ENCODE peak calls at places on chromosomes 13 and 19, in ten cellular contexts. Q, T, H, W, J, D, B, M, Y and L are unnamed samples.

GRCh38 chr13:112117955-112118302 is 51.0 kb downstream of the SOX1 start:
- DNase-seq in W (no peak), T (no peak), D (no peak), Q (no peak), M (no peak), B (no peak), Y (no peak), H (no peak), J (no peak), L (no peak)

GRCh38 chr13:108895220-108895704 is 265.9 kb downstream of the MYO16 start:
- DNase-seq in H (no peak), Q (peak; percentile 63), T (no peak), J (no peak), M (peak; percentile 52), W (no peak), D (peak; percentile 71), B (no peak), Y (no peak), L (no peak)

GRCh38 chr19:33275559-33275932 is 26.8 kb downstream of the CEBPA start:
- DNase-seq in Q (no peak), D (no peak), J (no peak), B (no peak), H (no peak), Y (no peak), W (no peak), T (no peak), M (no peak), L (no peak)

GRCh38 chr13:113149711-113150544 is 8.5 kb upstream of the PROZ start:
- DNase-seq in H (no peak), J (no peak), D (no peak), W (no peak), M (no peak), Q (no peak), Y (peak; percentile 22), T (no peak), B (no peak), L (no peak)

GRCh38 chr13:53200498-53201453 is 172.2 kb downstream of the OLFM4 start:
- DNase-seq in Y (peak; percentile 53), Q (peak; percentile 93), M (no peak), T (peak; percentile 69), D (peak; percentile 19), H (peak; percentile 94), W (peak; percentile 39), J (peak; percentile 23), B (no peak), L (no peak)

GRCh38 chr13:94999871-95000270 is 287.5 kb upstream of the SOX21 start:
- DNase-seq in W (no peak), T (no peak), M (no peak), J (no peak), Y (no peak), B (no peak), D (no peak), Q (no peak), H (no peak), L (no peak)

GRCh38 chr13:45042539-45042938 is 53.2 kb downstream of the GPALPP1 start:
- DNase-seq in Q (no peak), M (peak; percentile 13), D (no peak), T (no peak), B (no peak), Y (no peak), W (no peak), J (no peak), H (no peak), L (no peak)

GRCh38 chr19:31502536-31503170 is 153.4 kb upstream of the TSHZ3 start:
- DNase-seq in W (no peak), M (no peak), J (no peak), H (no peak), B (no peak), Y (no peak), D (no peak), T (no peak), Q (no peak), L (no peak)

GRCh38 chr13:64755961-64756360 is 2474.2 kb downstream of the PCDH9 start:
- DNase-seq in W (no peak), J (no peak), Q (no peak), Y (no peak), H (no peak), B (no peak), T (no peak), M (peak; percentile 11), D (no peak), L (no peak)

GRCh38 chr13:58542530-58542929 is 911.0 kb downstream of the PCDH17 start:
- DNase-seq in Q (no peak), Y (no peak), D (no peak), W (no peak), H (no peak), B (no peak), M (no peak), J (no peak), T (no peak), L (no peak)

GRCh38 chr19:30116984-30117555 is 175.0 kb downstream of the URI1 start:
- DNase-seq in Q (no peak), H (peak; percentile 45), B (no peak), Y (no peak), D (no peak), W (no peak), M (no peak), T (no peak), J (no peak), L (no peak)

GRCh38 chr13:95671597-95671996 is 5.3 kb upstream of the DNAJC3 start:
- DNase-seq in H (no peak), D (no peak), Q (no peak), Y (peak; percentile 58), J (no peak), M (no peak), W (no peak), B (no peak), T (no peak), L (no peak)

GRCh38 chr13:51303063-51303552 is 36.4 kb upstream of the SERPINE3 start:
- DNase-seq in B (no peak), T (no peak), Q (peak; percentile 41), D (no peak), Y (no peak), J (no peak), W (no peak), H (no peak), M (no peak), L (no peak)

GRCh38 chr13:51298812-51299211 is 40.7 kb upstream of the SERPINE3 start:
- DNase-seq in J (no peak), B (no peak), M (peak; percentile 14), D (peak; percentile 23), H (no peak), T (no peak), W (no peak), Y (no peak), Q (no peak), L (no peak)

GRCh38 chr13:51292000-51292550 is 47.4 kb upstream of the SERPINE3 start:
- DNase-seq in J (no peak), D (peak; percentile 60), Q (no peak), W (no peak), T (no peak), B (no peak), M (peak; percentile 72), Y (no peak), H (no peak), L (no peak)

DNA sequence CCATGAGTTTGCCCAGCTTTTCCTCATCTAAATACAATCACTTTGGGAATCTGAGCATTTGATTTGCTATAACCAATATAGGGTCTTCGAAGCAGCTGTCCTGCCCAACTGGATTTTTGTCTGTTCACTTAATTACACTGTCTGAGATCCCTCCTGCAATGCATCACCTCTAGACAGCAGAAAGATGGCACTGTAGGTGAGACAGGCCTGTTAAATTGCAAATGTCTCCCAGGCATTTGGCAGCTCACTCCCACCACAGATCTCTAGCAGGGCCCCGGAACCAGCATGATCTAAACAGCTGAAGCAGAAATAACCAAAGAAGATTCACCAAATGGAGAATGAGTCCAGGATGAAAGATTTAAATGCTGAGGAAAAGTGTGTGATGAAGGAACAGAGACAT is 41.9 kb upstream of the SERPINE3 start:
- DNase-seq in D (no peak), J (no peak), H (no peak), B (no peak), Y (no peak), W (no peak), Q (no peak), T (no peak), M (no peak), L (no peak)
- TF ChIP-seq CTCF in D (no peak), J (no peak), H (no peak), B (no peak), Y (no peak), W (no peak), Q (no peak), T (no peak), M (no peak), L (no peak)

GRCh38 chr19:55777528-55777927 is 8.6 kb downstream of the RFPL4AL1 start:
- DNase-seq in T (no peak), Y (no peak), H (no peak), J (no peak), B (peak; percentile 39), M (no peak), W (no peak), Q (no peak), D (no peak), L (no peak)
- TF ChIP-seq CTCF in T (no peak), Y (no peak), H (no peak), J (no peak), B (peak; percentile 73), M (no peak), W (no peak), Q (no peak), D (no peak), L (no peak)

GRCh38 chr13:48873598-48873997 is 102.1 kb upstream of the FNDC3A start:
- DNase-seq in W (no peak), Y (no peak), B (no peak), T (no peak), D (peak; percentile 61), Q (peak; percentile 23), J (no peak), M (peak; percentile 11), H (no peak), L (no peak)
- TF ChIP-seq CTCF in W (no peak), Y (no peak), B (no peak), T (no peak), D (peak; percentile 23), Q (no peak), J (no peak), M (no peak), H (no peak), L (no peak)

GRCh38 chr19:15866646-15867045 is 31.2 kb downstream of the CYP4F2 start:
- DNase-seq in B (no peak), W (no peak), Q (no peak), M (no peak), T (no peak), Y (no peak), J (no peak), D (no peak), H (no peak), L (no peak)
- TF ChIP-seq CTCF in B (no peak), W (no peak), Q (no peak), M (no peak), T (no peak), Y (no peak), J (no peak), D (no peak), H (no peak), L (no peak)

GRCh38 chr19:43766755-43767043 is 11.9 kb upstream of the SMG9 start:
- DNase-seq in J (no peak), D (no peak), Y (no peak), W (no peak), M (no peak), H (no peak), Q (no peak), B (no peak), T (no peak), L (no peak)
- TF ChIP-seq CTCF in J (no peak), D (no peak), Y (no peak), W (no peak), M (no peak), H (peak; percentile 1), Q (no peak), B (no peak), T (peak; percentile 20), L (no peak)

GRCh38 chr13:55199132-55199531 is 1941.6 kb upstream of the PRR20A start:
- DNase-seq in D (no peak), B (no peak), Y (no peak), Q (peak; percentile 49), M (no peak), T (no peak), W (no peak), J (no peak), H (peak; percentile 5), L (no peak)
- TF ChIP-seq CTCF in D (no peak), B (no peak), Y (no peak), Q (no peak), M (no peak), T (no peak), W (no peak), J (no peak), H (peak; percentile 29), L (no peak)